ENCODE peak calls at places on chromosomes 12 and 14, in six cellular contexts. S, U, D, P, O and X are unnamed samples.

GRCh38 chr14:75333523-75334190 is 55.0 kb downstream of the FOS start:
- DNase-seq in S (no peak), O (no peak), P (no peak), D (no peak), U (peak), X (no peak)

GRCh38 chr14:67571275-67571990 is 28.6 kb downstream of the PIGH start:
- DNase-seq in U (peak), D (peak), P (peak), O (peak), S (peak), X (peak)

GRCh38 chr14:21734457-21735074 is 60.9 kb upstream of the OR4E1 start:
- DNase-seq in D (no peak), P (peak), U (no peak), O (peak), S (no peak), X (peak)

GRCh38 chr14:75562048-75562447 is 16.4 kb upstream of the FLVCR2 start:
- DNase-seq in P (peak), D (no peak), S (no peak), O (no peak), U (no peak), X (no peak)

GRCh38 chr12:79086546-79086945 is 222.0 kb downstream of the SYT1 start:
- DNase-seq in P (no peak), U (no peak), D (no peak), S (no peak), O (no peak), X (no peak)

GRCh38 chr14:69376439-69376838 is 21.7 kb downstream of the ERH start:
- DNase-seq in P (peak), D (no peak), U (no peak), S (peak), O (no peak), X (no peak)

GRCh38 chr14:59028476-59029202 is 159.8 kb upstream of the DAAM1 start:
- DNase-seq in D (no peak), O (peak), P (peak), U (no peak), S (peak), X (peak)

GRCh38 chr14:93943052-93943451 is 15.9 kb downstream of the FAM181A start:
- DNase-seq in S (peak), O (no peak), D (no peak), U (no peak), P (no peak), X (peak)

GRCh38 chr14:68784298-68784910 is 8.5 kb downstream of the ZFP36L1 start:
- DNase-seq in P (no peak), U (peak), D (no peak), S (no peak), O (peak), X (no peak)

GRCh38 chr14:92223027-92223426 is 99.9 kb upstream of the SLC24A4 start:
- DNase-seq in U (no peak), S (no peak), O (no peak), P (no peak), D (no peak), X (no peak)

GRCh38 chr12:132874175-132874574 is 13.2 kb downstream of the CHFR start:
- DNase-seq in P (no peak), O (no peak), S (no peak), D (no peak), U (no peak), X (no peak)

GRCh38 chr12:49705479-49706267 is 1.5 kb downstream of the FMNL3 start:
- DNase-seq in U (peak), D (no peak), S (peak), O (no peak), P (peak), X (peak)

GRCh38 chr14:102590667-102591099 is 1.8 kb upstream of the RCOR1 start:
- DNase-seq in D (no peak), S (peak), P (peak), O (peak), U (no peak), X (no peak)

GRCh38 chr14:102593841-102594170 is 1.4 kb downstream of the RCOR1 start:
- DNase-seq in O (no peak), U (no peak), P (no peak), S (no peak), D (no peak), X (no peak)

GRCh38 chr14:102591372-102591943 is 991 bp upstream of the RCOR1 start:
- DNase-seq in U (peak), D (no peak), O (no peak), P (no peak), S (no peak), X (peak)

GRCh38 chr14:102592969-102593840 is 756 bp downstream of the RCOR1 start:
- DNase-seq in O (peak), S (no peak), D (peak), U (peak), P (peak), X (peak)

GRCh38 chr14:102591944-102592772 is at the start of gene RCOR1:
- DNase-seq in O (peak), U (peak), S (peak), D (peak), P (peak), X (peak)
- H3K27ac ChIP-seq in O (peak), U (peak), S (peak), D (peak), P (peak), X (peak)

GRCh38 chr12:77294016-77294415 is 228.6 kb upstream of the E2F7 start:
- DNase-seq in S (peak), D (no peak), P (peak), O (no peak), U (no peak), X (no peak)
- H3K27ac ChIP-seq in S (peak), D (no peak), P (no peak), O (no peak), U (no peak), X (no peak)

GRCh38 chr14:103737432-103738045 is 21.9 kb downstream of the ZFYVE21 start:
- DNase-seq in U (peak), P (no peak), O (no peak), S (no peak), D (no peak), X (no peak)
- H3K27ac ChIP-seq in U (peak), P (no peak), O (no peak), S (no peak), D (no peak), X (no peak)

DNA sequence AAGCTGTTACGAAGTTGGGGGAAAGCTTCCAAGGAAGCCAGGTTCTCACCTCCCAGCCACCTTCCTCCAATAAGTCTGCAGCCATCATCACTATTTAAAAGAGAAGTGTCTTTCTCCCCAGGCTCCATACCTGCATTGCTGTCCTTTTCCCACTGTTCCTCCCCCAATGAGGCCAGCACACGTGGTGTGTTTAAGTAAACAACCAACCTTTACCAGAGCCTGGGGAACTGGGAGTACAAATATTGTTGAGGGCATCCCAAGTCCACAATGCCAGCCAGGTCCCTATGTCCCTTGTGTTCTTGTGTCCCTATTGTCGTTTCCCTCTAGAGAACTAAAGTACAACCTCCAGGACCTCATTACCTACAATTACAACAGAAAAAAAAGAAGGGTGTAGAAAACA is 49.2 kb upstream of the PNMA1 start:
- DNase-seq in O (no peak), D (no peak), S (no peak), U (no peak), P (no peak), X (no peak)
- H3K27ac ChIP-seq in O (peak), D (peak), S (no peak), U (peak), P (no peak), X (peak)

DNA sequence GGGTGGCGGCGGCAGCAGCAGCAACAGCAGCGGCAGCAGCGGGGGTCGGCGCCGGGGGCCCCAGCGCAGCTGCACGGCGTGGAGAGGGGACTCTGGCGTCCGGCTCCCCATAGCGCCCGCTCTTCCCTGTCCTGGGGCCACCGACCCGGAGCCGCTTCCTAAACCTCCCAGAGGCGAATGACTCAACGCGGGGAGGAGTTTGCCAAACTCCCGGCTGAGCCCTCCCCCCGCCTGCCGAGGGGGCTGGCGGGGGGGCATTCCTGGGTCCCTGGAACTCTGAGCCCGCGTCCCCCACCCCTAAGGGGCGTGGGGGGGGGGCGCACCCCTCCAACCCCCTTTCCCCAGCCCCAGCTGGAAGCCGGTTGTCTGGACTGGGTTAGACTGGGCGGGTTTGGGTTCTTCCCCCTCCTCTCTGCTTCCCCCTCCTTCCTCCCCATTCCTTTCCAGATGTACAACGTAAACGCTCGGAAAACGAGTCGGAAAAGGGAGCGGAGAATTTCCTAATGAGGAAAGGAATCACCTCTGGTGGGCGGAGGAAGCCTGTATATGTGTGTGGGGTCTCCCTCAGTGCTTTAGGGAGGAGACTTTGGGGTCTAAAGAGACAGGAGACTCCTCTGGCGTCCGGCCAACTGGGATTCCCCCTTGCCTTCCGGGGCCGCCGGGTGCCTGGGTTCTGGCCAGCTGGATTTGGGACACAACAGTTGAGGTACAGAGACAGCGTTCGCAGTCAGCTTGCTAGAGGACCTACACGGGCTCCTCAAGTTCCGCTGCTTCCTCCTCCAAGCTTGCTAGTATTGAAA is at the start of gene ITGA5:
- DNase-seq in S (peak), P (peak), O (peak), U (peak), D (peak), X (peak)
- H3K27ac ChIP-seq in S (peak), P (peak), O (peak), U (peak), D (peak), X (peak)

DNA sequence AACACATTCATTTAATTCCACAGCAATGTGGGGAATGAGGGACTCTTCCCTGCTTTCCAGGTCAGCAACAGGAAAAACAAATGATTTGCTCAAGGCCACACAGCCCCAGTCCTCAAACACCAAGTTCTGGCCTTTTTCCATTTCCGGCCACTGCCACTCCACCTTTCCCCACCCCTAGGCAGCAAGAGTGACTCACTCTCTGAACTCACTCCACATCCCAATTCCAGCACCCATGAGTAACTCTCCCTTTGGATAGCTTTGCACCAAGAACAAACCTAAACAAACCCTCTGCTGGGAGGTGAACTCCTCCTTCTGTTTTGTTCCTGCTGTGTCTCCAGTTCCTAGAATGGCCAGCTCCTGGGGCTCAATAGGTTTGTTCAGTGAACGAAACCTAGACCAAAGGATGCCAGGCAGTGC is 30.4 kb upstream of the PLEKHG6 start:
- DNase-seq in O (peak), D (no peak), U (peak), S (peak), P (peak), X (peak)
- H3K27ac ChIP-seq in O (peak), D (no peak), U (peak), S (peak), P (peak), X (no peak)

GRCh38 chr12:23099104-23099503 is 474.1 kb downstream of the ETNK1 start:
- DNase-seq in O (no peak), S (no peak), D (no peak), P (no peak), U (no peak), X (no peak)
- H3K27ac ChIP-seq in O (no peak), S (no peak), D (no peak), P (no peak), U (no peak), X (no peak)

GRCh38 chr14:71487449-71487848 is 444.8 kb upstream of the RGS6 start:
- DNase-seq in D (no peak), P (no peak), S (no peak), O (no peak), U (no peak), X (no peak)

GRCh38 chr14:71488703-71489141 is 443.5 kb upstream of the RGS6 start:
- DNase-seq in S (peak), U (no peak), P (no peak), D (no peak), O (no peak), X (no peak)

GRCh38 chr14:71491925-71492324 is 440.3 kb upstream of the RGS6 start:
- DNase-seq in P (peak), D (no peak), O (no peak), S (no peak), U (no peak), X (no peak)

GRCh38 chr14:71487941-71488340 is 444.3 kb upstream of the RGS6 start:
- DNase-seq in S (peak), P (no peak), U (no peak), O (no peak), D (no peak), X (no peak)

GRCh38 chr14:71492346-71492745 is 439.9 kb upstream of the RGS6 start:
- DNase-seq in D (no peak), S (no peak), P (no peak), U (no peak), O (no peak), X (no peak)
- H3K27ac ChIP-seq in D (no peak), S (no peak), P (no peak), U (no peak), O (no peak), X (no peak)

GRCh38 chr12:8831116-8831515 is 8.7 kb downstream of the A2ML1 start:
- DNase-seq in S (no peak), U (no peak), O (no peak), P (no peak), D (no peak), X (no peak)

GRCh38 chr12:8829621-8830020 is 7.2 kb downstream of the A2ML1 start:
- DNase-seq in O (no peak), S (no peak), U (no peak), D (no peak), P (no peak), X (no peak)

GRCh38 chr12:8828514-8829127 is 6.2 kb downstream of the A2ML1 start:
- DNase-seq in P (peak), O (no peak), U (no peak), S (peak), D (no peak), X (no peak)

GRCh38 chr12:8827551-8828347 is 5.3 kb downstream of the A2ML1 start:
- DNase-seq in O (no peak), D (no peak), U (no peak), P (peak), S (no peak), X (no peak)

GRCh38 chr12:8829128-8829524 is 6.7 kb downstream of the A2ML1 start:
- DNase-seq in U (no peak), O (no peak), P (no peak), D (no peak), S (no peak), X (no peak)
- H3K27ac ChIP-seq in U (no peak), O (no peak), P (no peak), D (no peak), S (no peak), X (no peak)